ENCODE peak calls at places on chromosomes 5 and 9, in six cellular contexts. O is RWPE1, F is neural progenitor cell, Q is IMR-90, L is psoas muscle, R is stomach. E is an unnamed sample.

GRCh38 chr5:116861097-116861496 is 286.5 kb upstream of the SEMA6A start:
- DNase-seq in O (no peak), F (no peak), Q (no peak), L (no peak), R (no peak), E (no peak)

GRCh38 chr5:178274826-178275537 is 42.4 kb upstream of the PHYKPL start:
- DNase-seq in O (no peak), F (no peak), Q (no peak), L (peak; percentile 9), R (no peak), E (no peak)

GRCh38 chr5:172591636-172592035 is 49.4 kb upstream of the NEURL1B start:
- DNase-seq in O (no peak), F (no peak), Q (no peak), L (no peak), R (no peak), E (no peak)

GRCh38 chr5:89315194-89315593 is 432.2 kb upstream of the MEF2C start:
- DNase-seq in O (no peak), F (no peak), Q (peak; percentile 8), L (no peak), R (no peak), E (no peak)

GRCh38 chr5:68432682-68433081 is 217.1 kb downstream of the PIK3R1 start:
- DNase-seq in O (no peak), F (no peak), Q (no peak), L (no peak), R (no peak), E (no peak)

GRCh38 chr5:111735829-111736228 is 21.2 kb downstream of the NREP start:
- DNase-seq in O (peak; percentile 89), F (no peak), Q (peak; percentile 98), L (peak; percentile 88), R (no peak), E (no peak)

GRCh38 chr9:3875371-3876132 is 349.8 kb upstream of the RFX3 start:
- DNase-seq in O (peak; percentile 33), F (no peak), Q (peak; percentile 95), L (no peak), R (no peak), E (no peak)

GRCh38 chr9:20407013-20407412 is 215.3 kb downstream of the MLLT3 start:
- DNase-seq in O (no peak), F (no peak), Q (no peak), L (no peak), R (no peak), E (no peak)

GRCh38 chr9:29773676-29774075 is 2200.4 kb upstream of the C9orf72 start:
- DNase-seq in O (no peak), F (no peak), Q (no peak), L (no peak), R (no peak), E (no peak)

GRCh38 chr9:20551236-20551635 is 71.1 kb downstream of the MLLT3 start:
- DNase-seq in O (peak; percentile 49), F (no peak), Q (peak; percentile 17), L (no peak), R (no peak), E (no peak)

GRCh38 chr5:11496127-11496719 is 408.0 kb downstream of the CTNND2 start:
- DNase-seq in O (no peak), F (no peak), Q (no peak), L (no peak), R (no peak), E (no peak)

GRCh38 chr5:120464627-120465280 is 654 bp downstream of the PRR16 start:
- DNase-seq in O (peak; percentile 27), F (peak; percentile 41), Q (peak; percentile 64), L (peak; percentile 70), R (peak; percentile 25), E (no peak)

GRCh38 chr5:144198386-144198785 is 27.7 kb downstream of the KCTD16 start:
- DNase-seq in O (no peak), F (no peak), Q (peak; percentile 70), L (no peak), R (no peak), E (no peak)

GRCh38 chr9:14326264-14326826 is 12.4 kb upstream of the NFIB start:
- DNase-seq in O (no peak), F (no peak), Q (peak; percentile 74), L (no peak), R (no peak), E (no peak)

GRCh38 chr5:82640901-82641300 is 362.7 kb upstream of the RPS23 start:
- DNase-seq in O (no peak), F (no peak), Q (no peak), L (no peak), R (no peak), E (no peak)

GRCh38 chr9:81787747-81788632 is 98.6 kb upstream of the TLE1 start:
- DNase-seq in O (peak; percentile 67), F (no peak), Q (peak; percentile 87), L (peak; percentile 54), R (no peak), E (no peak)

GRCh38 chr5:13510616-13511015 is 433.9 kb downstream of the DNAH5 start:
- DNase-seq in O (peak; percentile 44), F (no peak), Q (peak; percentile 5), L (no peak), R (no peak), E (no peak)

GRCh38 chr5:33240552-33240951 is 200.2 kb upstream of the TARS1 start:
- DNase-seq in O (no peak), F (no peak), Q (no peak), L (no peak), R (no peak), E (no peak)

GRCh38 chr9:5025416-5025815 is 40.3 kb downstream of the JAK2 start:
- DNase-seq in O (no peak), F (no peak), Q (peak; percentile 2), L (no peak), R (no peak), E (no peak)

GRCh38 chr5:168057905-168058304 is 233.5 kb upstream of the WWC1 start:
- DNase-seq in O (no peak), F (peak; percentile 40), Q (no peak), L (no peak), R (no peak), E (no peak)

GRCh38 chr9:127684576-127684975 is 22.2 kb upstream of the CFAP157 start:
- DNase-seq in O (peak; percentile 74), F (no peak), Q (peak; percentile 56), L (no peak), R (no peak), E (no peak)

GRCh38 chr5:72702881-72703434 is 113.5 kb upstream of the TNPO1 start:
- DNase-seq in O (no peak), F (no peak), Q (no peak), L (no peak), R (no peak), E (no peak)

GRCh38 chr9:124037790-124038189 is 26.2 kb downstream of the LHX2 start:
- DNase-seq in O (no peak), F (peak; percentile 42), Q (no peak), L (no peak), R (no peak), E (no peak)

GRCh38 chr9:117156150-117156688 is 258.6 kb downstream of the ASTN2 start:
- DNase-seq in O (no peak), F (no peak), Q (no peak), L (no peak), R (no peak), E (no peak)

GRCh38 chr9:5773324-5773999 is 59.5 kb downstream of the ERMP1 start:
- DNase-seq in O (no peak), F (peak; percentile 19), Q (no peak), L (no peak), R (no peak), E (no peak)

GRCh38 chr5:55966284-55966683 is 28.5 kb downstream of the IL6ST start:
- DNase-seq in O (peak; percentile 64), F (no peak), Q (no peak), L (no peak), R (no peak), E (no peak)

GRCh38 chr5:93193756-93194155 is 387.3 kb downstream of the NR2F1-AS1 start:
- DNase-seq in O (peak; percentile 12), F (no peak), Q (peak; percentile 36), L (no peak), R (no peak), E (no peak)

GRCh38 chr5:181203842-181204560 is 995 bp downstream of the TRIM7 start:
- DNase-seq in O (peak; percentile 72), F (peak; percentile 54), Q (no peak), L (no peak), R (no peak), E (no peak)

GRCh38 chr5:149951138-149951749 is 6.7 kb upstream of the PDE6A start:
- DNase-seq in O (no peak), F (no peak), Q (no peak), L (no peak), R (no peak), E (no peak)
- TF ChIP-seq CTCF in O (no peak), F (peak; percentile 31), Q (no peak), L (no peak), R (no peak), E (no peak)

DNA sequence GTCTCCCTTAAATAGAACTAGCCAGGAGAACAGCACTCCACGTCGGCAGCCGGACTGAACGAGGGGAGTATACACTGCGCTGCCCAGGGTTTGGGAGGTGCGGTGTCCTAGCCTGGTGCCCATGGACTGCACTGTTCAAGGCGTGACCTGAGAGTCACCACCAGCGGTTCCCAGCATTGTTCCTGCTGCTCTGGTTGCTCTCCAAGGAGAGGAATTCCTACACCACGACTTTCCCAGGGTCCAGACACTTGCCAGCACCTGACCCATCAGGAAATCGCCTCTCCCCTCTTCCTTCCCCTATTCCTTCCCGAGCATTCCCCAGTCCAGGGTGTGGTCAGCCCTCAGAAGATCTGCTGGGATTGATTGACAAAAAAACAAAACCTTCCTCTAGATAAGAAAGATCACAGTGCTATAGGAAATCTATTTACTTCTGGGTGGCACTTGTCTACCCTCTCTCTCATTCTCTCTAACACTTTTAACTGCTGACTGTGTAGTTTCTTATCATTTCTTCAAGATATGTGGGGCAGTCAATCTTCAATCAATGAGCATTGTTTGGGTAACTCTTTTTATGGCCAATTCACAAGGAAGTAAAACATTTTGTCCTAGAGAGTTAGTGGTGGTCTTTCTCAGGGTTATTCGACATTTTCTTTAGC is 297.8 kb upstream of the ACTBL2 start:
- DNase-seq in O (no peak), F (no peak), Q (peak; percentile 20), L (no peak), R (no peak), E (no peak)
- H3K27ac ChIP-seq in O (peak overlapping the region; percentile 43), F (no peak overlapping the region), Q (peak overlapping the region; percentile 4), L (no peak overlapping the region), R (no peak overlapping the region), E (no peak overlapping the region)

GRCh38 chr9:122122903-122123632 is 30.0 kb upstream of the TTLL11 start:
- DNase-seq in O (peak; percentile 80), F (peak; percentile 77), Q (peak; percentile 66), L (peak; percentile 85), R (peak; percentile 76), E (peak; percentile 88)
- TF ChIP-seq CTCF in O (peak; percentile 99), F (peak; percentile 100), Q (peak; percentile 100), L (peak; percentile 97), R (no peak), E (peak; percentile 100)

GRCh38 chr9:130666393-130667116 is 2.2 kb downstream of the PRDM12 start:
- DNase-seq in O (no peak), F (peak; percentile 57), Q (no peak), L (no peak), R (no peak), E (no peak)

GRCh38 chr9:130665029-130665430 is 636 bp downstream of the PRDM12 start:
- DNase-seq in O (no peak), F (peak; percentile 55), Q (no peak), L (no peak), R (no peak), E (no peak)

GRCh38 chr9:130664191-130665028 is at the start of gene PRDM12:
- DNase-seq in O (no peak), F (peak; percentile 66), Q (no peak), L (no peak), R (no peak), E (no peak)

GRCh38 chr9:130667117-130667430 is 2.7 kb downstream of the PRDM12 start:
- DNase-seq in O (no peak), F (no peak), Q (no peak), L (no peak), R (no peak), E (no peak)

GRCh38 chr9:130665431-130666392 is 1.3 kb downstream of the PRDM12 start:
- DNase-seq in O (no peak), F (peak; percentile 92), Q (no peak), L (no peak), R (no peak), E (no peak)
- H3K27ac ChIP-seq in O (no peak overlapping the region), F (no peak overlapping the region), Q (no peak overlapping the region), L (no peak overlapping the region), R (no peak overlapping the region), E (no peak overlapping the region)